ENCODE peak calls at places on chromosomes 4 and X, in eight cellular contexts. T is glutamatergic neuron, L is PC-3, Q is mucosa of descending colon, R is OCI-LY7, B is astrocyte of the spinal cord, S is adrenal gland, W is cardiac fibroblast. H is an unnamed sample.

GRCh38 chr4:84389406-84389805 is 109.7 kb downstream of the NKX6-1 start:
- DNase-seq in W (no peak), B (peak), S (no peak), R (no peak), T (no peak), L (peak), Q (no peak), H (no peak)

GRCh38 chr4:85128246-85129204 is 162.0 kb upstream of the WDFY3 start:
- DNase-seq in R (no peak), B (no peak), Q (no peak), W (no peak), T (no peak), S (no peak), L (no peak), H (no peak)

GRCh38 chr4:129092636-129093172 is 635 bp downstream of the SCLT1 start:
- DNase-seq in Q (no peak), L (peak), S (no peak), R (no peak), W (peak), B (no peak), T (no peak), H (no peak)

GRCh38 chrX:150664290-150664689 is 28.9 kb upstream of the MTMR1 start:
- DNase-seq in B (no peak), W (no peak), L (no peak), T (no peak), S (peak), R (no peak), Q (peak), H (no peak)

GRCh38 chr4:98199247-98199646 is 56.0 kb upstream of the STPG2 start:
- DNase-seq in R (no peak), L (no peak), T (no peak), S (peak), B (no peak), Q (no peak), W (no peak), H (no peak)

GRCh38 chr4:94571301-94571700 is 119.6 kb downstream of the PDLIM5 start:
- DNase-seq in S (no peak), W (no peak), Q (no peak), L (no peak), R (no peak), B (no peak), T (no peak), H (no peak)

GRCh38 chrX:106957856-106958255 is 37.7 kb downstream of the CLDN2 start:
- DNase-seq in B (no peak), Q (no peak), L (no peak), W (no peak), S (no peak), R (no peak), T (no peak), H (no peak)

GRCh38 chrX:40158036-40158706 is 60.4 kb upstream of the BCOR start:
- DNase-seq in Q (peak), T (peak), W (peak), S (no peak), L (peak), B (no peak), R (peak), H (peak)

GRCh38 chrX:17164079-17164478 is 210.9 kb upstream of the NHS start:
- DNase-seq in B (no peak), Q (no peak), W (no peak), L (no peak), R (no peak), T (no peak), S (no peak), H (no peak)

GRCh38 chrX:116246261-116246660 is 75.7 kb downstream of the AGTR2 start:
- DNase-seq in L (peak), T (no peak), R (no peak), Q (no peak), W (peak), B (peak), S (no peak), H (no peak)

GRCh38 chrX:9420513-9420912 is 44.3 kb upstream of the TBL1X start:
- DNase-seq in S (no peak), T (no peak), R (no peak), Q (no peak), W (no peak), B (no peak), L (no peak), H (no peak)

DNA sequence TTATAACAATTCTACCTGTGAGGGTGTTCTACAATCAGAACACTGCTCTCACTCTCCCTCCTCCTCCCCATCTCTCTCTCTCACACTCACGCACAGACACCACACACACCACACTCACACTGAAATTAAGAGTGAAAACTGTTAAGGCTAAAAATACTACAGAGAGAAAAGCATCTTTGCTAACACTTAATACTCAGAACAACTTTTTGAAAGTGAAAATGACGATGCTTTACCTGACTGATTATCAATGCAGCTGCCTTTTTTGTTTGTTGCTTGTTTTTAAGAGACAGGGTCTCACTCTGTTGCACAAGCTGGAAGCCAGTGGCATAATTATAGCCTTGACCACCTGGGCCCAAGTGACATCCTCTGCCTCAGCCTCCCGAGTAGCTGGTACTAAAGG is 222.4 kb downstream of the APBB2 start:
- DNase-seq in B (no peak), L (no peak), Q (no peak), W (no peak), S (no peak), T (no peak), R (peak), H (peak)
- TF ChIP-seq CTCF in B (no peak), L (no peak), Q (no peak), W (no peak), S (no peak), T (no peak), R (no peak), H (no peak)

DNA sequence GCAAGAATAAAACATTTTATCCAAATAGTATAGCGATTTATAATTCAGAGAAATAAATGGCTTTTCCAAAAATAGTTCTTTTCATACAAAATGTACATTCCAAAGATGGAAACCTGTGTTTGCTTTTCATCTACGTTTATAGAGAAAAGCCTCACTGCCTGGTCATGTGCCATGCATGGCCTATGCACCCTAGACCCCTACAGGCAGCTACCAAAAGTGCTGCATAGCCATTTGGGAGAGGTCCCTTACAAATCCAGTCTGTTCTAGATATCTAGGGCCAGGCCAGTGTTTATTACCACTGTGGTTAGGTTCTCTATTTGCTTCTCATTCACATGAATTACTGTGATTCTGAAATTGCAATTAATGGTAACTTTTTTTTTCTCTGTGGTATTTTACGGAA is 17.2 kb downstream of the HMGB2 start:
- DNase-seq in W (no peak), B (no peak), L (no peak), R (peak), T (peak), S (no peak), Q (no peak), H (no peak)
- TF ChIP-seq CTCF in W (peak), B (peak), L (peak), R (peak), T (peak), S (no peak), Q (no peak), H (peak)

GRCh38 chrX:64571011-64571410 is 175.8 kb upstream of the MTMR8 start:
- DNase-seq in W (no peak), R (no peak), B (no peak), Q (no peak), T (no peak), L (no peak), S (no peak), H (no peak)

DNA sequence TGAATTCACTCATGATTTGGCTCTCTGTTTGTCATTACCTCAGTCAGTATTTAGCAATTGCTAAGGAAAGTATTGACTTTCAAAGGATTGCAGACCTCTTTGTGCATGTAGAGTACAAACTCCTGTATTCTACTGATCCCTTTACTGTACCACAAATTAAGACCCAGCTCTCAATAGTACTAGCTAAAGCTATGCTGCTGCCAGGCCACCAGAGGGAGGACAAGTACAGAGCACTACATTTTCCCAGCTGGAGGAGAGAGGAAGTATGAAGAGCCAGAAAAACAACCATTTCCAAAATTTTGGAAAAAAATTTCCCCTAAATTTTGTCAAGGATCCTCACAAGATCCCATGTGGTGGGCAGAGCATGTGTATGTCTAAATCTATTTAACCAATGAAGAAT is 175.0 kb upstream of the MTMR8 start:
- DNase-seq in L (no peak), W (peak), Q (no peak), B (no peak), S (no peak), T (no peak), R (peak), H (no peak)
- TF ChIP-seq CTCF in L (no peak), W (peak), Q (no peak), B (no peak), S (no peak), T (peak), R (peak), H (no peak)

GRCh38 chrX:119512145-119512800 is 44.0 kb downstream of the SLC25A5 start:
- DNase-seq in S (peak), Q (peak), W (peak), L (peak), T (peak), B (peak), R (peak), H (peak)
- TF ChIP-seq CTCF in S (peak), Q (no peak), W (peak), L (peak), T (peak), B (peak), R (peak), H (peak)

H was measured in GM10248.